ENCODE peak calls at places on chromosome 12, in five cellular contexts. I is lung, W is left lobe of liver, A is lower leg skin, Y is aorta. X is an unnamed sample.

GRCh38 chr12:75891072-75891471 is 140.5 kb downstream of the PHLDA1 start:
- DNase-seq in I (no peak), W (no peak), A (no peak), Y (no peak), X (no peak)

GRCh38 chr12:44019118-44019517 is 183.2 kb downstream of the TMEM117 start:
- DNase-seq in I (no peak), W (no peak), A (no peak), Y (no peak), X (no peak)

GRCh38 chr12:128339669-128340068 is 72.7 kb downstream of the TMEM132C start:
- DNase-seq in I (no peak), W (no peak), A (no peak), Y (no peak), X (no peak)

GRCh38 chr12:31951008-31951407 is 8.2 kb upstream of the RESF1 start:
- DNase-seq in I (no peak), W (no peak), A (no peak), Y (no peak), X (no peak)

GRCh38 chr12:77319141-77319540 is 253.8 kb upstream of the E2F7 start:
- DNase-seq in I (no peak), W (no peak), A (no peak), Y (no peak), X (no peak)

GRCh38 chr12:55724226-55724939 is 4.2 kb downstream of the RDH5 start:
- DNase-seq in I (peak; percentile 65), W (no peak), A (peak; percentile 93), Y (peak; percentile 87), X (peak; percentile 79)

GRCh38 chr12:122449317-122449716 is 26.8 kb upstream of the CLIP1 start:
- DNase-seq in I (no peak), W (no peak), A (no peak), Y (no peak), X (no peak)

GRCh38 chr12:101229841-101230241 is 19.8 kb upstream of the SLC5A8 start:
- DNase-seq in I (peak; percentile 45), W (no peak), A (no peak), Y (no peak), X (no peak)

GRCh38 chr12:219891-220352 is 6.0 kb upstream of the SLC6A12 start:
- DNase-seq in I (peak; percentile 53), W (peak; percentile 66), A (peak; percentile 92), Y (peak; percentile 84), X (peak; percentile 23)

X was measured in CD4-positive, CD25-positive, alpha-beta regulatory T cell.